ENCODE peak calls at places on chromosomes 4 and X, in four cellular contexts. A is glutamatergic neuron, K is chondrocyte, Y is NCI-H1694. N is an unnamed sample.
A peak's percentile ranks its signal among the peaks of the same experiment; 100 is the strongest.

GRCh38 chr4:122576261-122577188 is 44.3 kb downstream of the IL21 start:
- DNase-seq in A (no peak), K (no peak), Y (no peak), N (no peak)

GRCh38 chr4:123776267-123776666 is 379.7 kb downstream of the SPRY1 start:
- DNase-seq in Y (no peak), A (no peak), K (no peak), N (no peak)

GRCh38 chr4:7808752-7809151 is 130.9 kb downstream of the AFAP1 start:
- DNase-seq in K (no peak), Y (no peak), A (no peak), N (no peak)

GRCh38 chr4:129254126-129254525 is 158.2 kb downstream of the C4orf33 start:
- DNase-seq in A (no peak), K (no peak), Y (no peak), N (no peak)

GRCh38 chr4:1794809-1795303 is 1.8 kb downstream of the FGFR3 start:
- DNase-seq in K (no peak), A (no peak), Y (no peak), N (no peak)

GRCh38 chr4:100420571-100420970 is 97.3 kb downstream of the EMCN start:
- DNase-seq in Y (no peak), A (no peak), K (no peak), N (no peak)

GRCh38 chrX:13128104-13128503 is 83.7 kb upstream of the FAM9C start:
- DNase-seq in Y (no peak), K (no peak), A (no peak), N (no peak)

GRCh38 chrX:110383414-110383813 is 24.8 kb downstream of the RTL9 start:
- DNase-seq in K (no peak), Y (no peak), A (no peak), N (no peak)

GRCh38 chrX:13376857-13377441 is 57.1 kb upstream of the ATXN3L start:
- DNase-seq in Y (peak; percentile 41), A (no peak), K (no peak), N (peak; percentile 10)

GRCh38 chr4:71211748-71212147 is 127.1 kb upstream of the SLC4A4 start:
- DNase-seq in A (no peak), Y (no peak), K (no peak), N (no peak)

GRCh38 chrX:153644356-153645125 is 2.5 kb upstream of the DUSP9 start:
- DNase-seq in A (no peak), K (peak; percentile 91), Y (peak; percentile 8), N (no peak)

GRCh38 chr4:169485791-169486742 is 126.3 kb downstream of the NEK1 start:
- DNase-seq in K (no peak), Y (peak; percentile 19), A (peak; percentile 27), N (peak; percentile 35)

GRCh38 chrX:30144971-30145731 is 70.2 kb upstream of the MAGEB2 start:
- DNase-seq in A (no peak), K (no peak), Y (no peak), N (no peak)